ENCODE peak calls at places on chromosomes 1 and 21, in six cellular contexts. P, C, V, E, N and T are unnamed samples.

GRCh38 chr1:185438936-185439335 is 121.9 kb upstream of the IVNS1ABP start:
- DNase-seq in N (no peak), E (no peak), P (no peak), C (no peak), V (no peak), T (no peak)

GRCh38 chr1:49765034-49765433 is 258.7 kb downstream of the AGBL4 start:
- DNase-seq in N (no peak), V (peak; percentile 51), E (peak; percentile 1), P (no peak), C (peak; percentile 5), T (no peak)

GRCh38 chr1:974293-974640 is 7.6 kb downstream of the PERM1 start:
- DNase-seq in C (no peak), P (no peak), N (no peak), E (no peak), V (no peak), T (no peak)

GRCh38 chr1:2115008-2115921 is 65.1 kb downstream of the PRKCZ start:
- DNase-seq in N (no peak), V (no peak), P (no peak), C (no peak), E (no peak), T (no peak)

GRCh38 chr1:207962716-207963428 is 51.9 kb upstream of the CD34 start:
- DNase-seq in V (no peak), C (peak; percentile 80), E (no peak), P (no peak), N (no peak), T (no peak)

GRCh38 chr1:16621300-16621658 is 7.9 kb upstream of the NBPF1 start:
- DNase-seq in E (no peak), P (no peak), V (no peak), N (no peak), C (no peak), T (no peak)

GRCh38 chr1:240682843-240683242 is 70.9 kb upstream of the GREM2 start:
- DNase-seq in C (no peak), V (no peak), E (no peak), P (no peak), N (no peak), T (no peak)

GRCh38 chr1:109149874-109150601 is 36.1 kb downstream of the ELAPOR1 start:
- DNase-seq in P (no peak), E (peak; percentile 47), C (no peak), N (no peak), V (no peak), T (no peak)

GRCh38 chr1:31714442-31715096 is 10.8 kb upstream of the COL16A1 start:
- DNase-seq in C (peak; percentile 76), E (peak; percentile 39), P (peak; percentile 67), N (no peak), V (peak; percentile 82), T (no peak)

GRCh38 chr1:25194576-25195020 is 37.7 kb downstream of the SYF2 start:
- DNase-seq in P (no peak), C (no peak), E (no peak), V (no peak), N (no peak), T (no peak)

GRCh38 chr1:9900142-9901043 is 9.7 kb downstream of the CTNNBIP1 start:
- DNase-seq in P (no peak), E (peak; percentile 88), V (no peak), N (no peak), C (no peak), T (peak; percentile 96)

GRCh38 chr1:8315573-8316475 is 2.1 kb upstream of the SLC45A1 start:
- DNase-seq in P (no peak), E (peak; percentile 69), N (no peak), V (peak; percentile 55), C (peak; percentile 47), T (no peak)

GRCh38 chr1:8318436-8318835 is 522 bp downstream of the SLC45A1 start:
- DNase-seq in P (no peak), V (no peak), E (no peak), N (no peak), C (no peak), T (no peak)

GRCh38 chr1:8314346-8315280 is 3.3 kb upstream of the SLC45A1 start:
- DNase-seq in V (peak; percentile 86), E (peak; percentile 73), C (peak; percentile 89), N (peak; percentile 11), P (peak; percentile 75), T (peak; percentile 50)

GRCh38 chr1:8321612-8322011 is 3.7 kb downstream of the SLC45A1 start:
- DNase-seq in V (no peak), N (no peak), C (no peak), P (no peak), E (no peak), T (no peak)

GRCh38 chr1:8317647-8318360 is at the start of gene SLC45A1:
- DNase-seq in V (peak; percentile 85), C (peak; percentile 97), E (no peak), N (no peak), P (peak; percentile 95), T (peak; percentile 17)
- TF ChIP-seq GABPA in V (no peak), C (no peak), E (no peak), N (no peak), P (no peak), T (no peak)

DNA sequence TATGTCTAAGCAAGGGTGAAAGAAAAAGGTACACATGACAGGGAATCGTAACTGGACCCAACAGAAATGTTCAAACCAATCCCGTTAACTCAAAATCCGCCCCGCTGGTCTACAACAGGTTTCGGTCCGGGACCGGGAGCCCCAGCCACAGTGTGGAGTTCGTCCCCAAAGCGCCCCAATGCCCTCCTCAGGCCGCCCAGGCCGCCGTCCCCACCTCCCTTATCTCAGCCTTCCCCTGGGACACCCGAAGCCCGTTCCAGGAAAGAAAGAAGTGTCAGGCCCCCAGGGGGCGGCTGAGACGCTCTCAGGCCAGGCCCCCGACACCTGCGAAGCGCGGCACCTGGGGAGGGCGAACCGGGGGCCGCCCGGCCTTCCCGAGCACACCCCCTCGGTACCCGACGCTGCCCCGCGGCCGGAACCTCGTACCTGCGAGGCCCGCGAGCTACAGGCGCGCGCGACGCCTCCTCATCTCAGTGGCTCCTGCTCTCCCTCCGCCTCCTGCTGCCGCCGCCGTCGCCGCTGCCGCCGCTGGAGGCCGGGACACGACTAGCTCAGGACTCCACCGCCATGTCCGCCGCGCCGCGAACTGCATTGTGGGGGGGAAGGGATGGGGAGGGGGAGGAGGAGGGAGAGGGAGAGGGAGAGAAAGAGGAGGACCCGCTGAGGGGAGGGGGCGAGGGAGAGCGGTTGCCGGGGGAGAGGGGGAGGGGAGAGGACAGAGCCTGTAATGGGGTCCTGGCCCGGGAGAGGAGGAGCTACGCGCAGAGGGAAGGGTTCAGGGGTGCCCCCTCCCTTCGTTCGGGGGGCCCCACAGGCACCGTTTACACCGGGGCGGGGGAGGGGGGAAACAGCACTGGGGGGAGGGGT is at the start of gene TUT4:
- DNase-seq in V (peak; percentile 84), N (no peak), E (peak; percentile 79), P (peak; percentile 79), C (peak; percentile 91), T (peak; percentile 60)
- TF ChIP-seq GABPA in V (no peak), N (no peak), E (no peak), P (peak; percentile 39), C (no peak), T (no peak)

GRCh38 chr1:68481041-68481440 is 15.8 kb downstream of the DEPDC1 start:
- DNase-seq in C (no peak), V (no peak), P (no peak), E (no peak), N (no peak), T (no peak)
- TF ChIP-seq GABPA in C (no peak), V (no peak), P (no peak), E (no peak), N (no peak), T (no peak)

GRCh38 chr21:35226302-35226701 is 177.2 kb upstream of the RUNX1 start:
- DNase-seq in C (no peak), E (peak; percentile 24), V (no peak), P (no peak), N (no peak), T (no peak)
- TF ChIP-seq GABPA in C (no peak), E (no peak), V (no peak), P (no peak), N (no peak), T (no peak)

GRCh38 chr1:182794802-182795201 is 5.2 kb downstream of the NPL start:
- DNase-seq in N (no peak), E (no peak), P (peak; percentile 44), C (no peak), V (no peak), T (peak; percentile 58)
- TF ChIP-seq GABPA in N (no peak), E (no peak), P (no peak), C (no peak), V (no peak), T (no peak)

DNA sequence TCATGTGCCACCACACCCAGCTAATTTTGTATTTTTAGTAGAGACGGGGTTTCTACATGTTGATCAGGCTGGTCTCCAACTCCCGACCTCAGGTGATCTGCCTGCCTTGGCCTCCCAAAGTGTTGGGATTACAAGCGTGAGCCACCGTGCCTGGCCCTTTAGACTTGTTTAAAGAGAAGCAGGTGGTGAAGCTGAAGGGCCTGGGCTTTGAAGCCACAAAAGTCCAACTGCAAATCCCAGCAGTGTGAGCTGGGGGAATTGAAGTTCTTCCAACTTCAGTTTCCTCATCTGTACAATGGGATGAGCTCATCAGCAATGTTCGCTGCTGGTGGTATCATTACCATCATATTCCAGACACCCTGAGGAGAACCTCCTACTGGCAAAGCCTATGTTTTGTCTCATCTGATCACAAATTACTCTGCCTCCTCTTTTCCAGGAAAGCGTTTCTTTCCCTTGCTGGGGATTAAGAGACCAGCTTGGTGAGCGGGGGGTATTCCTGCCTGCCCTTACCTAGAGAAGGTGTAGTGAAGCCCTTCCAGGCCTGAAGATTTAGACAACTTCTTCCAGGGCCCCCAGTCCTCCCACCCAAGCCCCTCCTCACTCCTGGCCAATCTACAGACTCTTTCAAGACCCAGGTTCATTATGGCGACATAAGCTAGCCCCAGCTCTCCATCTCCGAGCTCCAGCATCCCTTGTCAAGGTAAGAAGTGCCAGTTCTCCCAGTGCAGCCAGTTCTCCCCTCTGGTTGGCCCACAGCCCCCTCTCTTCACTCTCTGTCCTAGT is 2.4 kb upstream of the SHISA4 start:
- DNase-seq in C (no peak), V (no peak), P (no peak), E (no peak), N (no peak), T (no peak)
- TF ChIP-seq GABPA in C (no peak), V (no peak), P (no peak), E (no peak), N (no peak), T (no peak)

GRCh38 chr1:40806724-40807675 is 23.4 kb downstream of the KCNQ4 start:
- DNase-seq in V (no peak), C (no peak), P (peak; percentile 45), E (no peak), N (no peak), T (no peak)
- TF ChIP-seq GABPA in V (no peak), C (no peak), P (no peak), E (no peak), N (no peak), T (no peak)